ENCODE peak calls at places on chromosome 21, in seven cellular contexts. One of them, this sample, is unnamed.
A peak's percentile ranks its signal among the peaks of the same experiment; 100 is the strongest.

GRCh38 chr21:29697555-29698193 is 242.1 kb downstream of the GRIK1 start:
- DNase-seq in A549: no peak
- DNase-seq in transverse colon: no peak
- DNase-seq in Calu3: no peak
- DNase-seq in cardiac fibroblast: peak; percentile 64
- DNase-seq in GM20000: peak; percentile 35
- DNase-seq in choroid plexus epithelial cell: peak; percentile 37
- DNase-seq in this sample: no peak

GRCh38 chr21:43299441-43300277 is 127.3 kb downstream of the SIK1 start:
- DNase-seq in transverse colon: no peak
- DNase-seq in GM20000: no peak
- DNase-seq in Calu3: no peak
- DNase-seq in choroid plexus epithelial cell: no peak
- DNase-seq in A549: no peak
- DNase-seq in cardiac fibroblast: no peak
- DNase-seq in this sample: no peak

GRCh38 chr21:46150491-46151121 is 4.8 kb downstream of the FTCD start:
- DNase-seq in cardiac fibroblast: no peak
- DNase-seq in Calu3: no peak
- DNase-seq in A549: no peak
- DNase-seq in GM20000: no peak
- DNase-seq in choroid plexus epithelial cell: no peak
- DNase-seq in transverse colon: peak; percentile 6
- DNase-seq in this sample: no peak

GRCh38 chr21:14744368-14744767 is 198.3 kb upstream of the SAMSN1 start:
- DNase-seq in choroid plexus epithelial cell: no peak
- DNase-seq in GM20000: no peak
- DNase-seq in transverse colon: no peak
- DNase-seq in Calu3: no peak
- DNase-seq in A549: no peak
- DNase-seq in cardiac fibroblast: no peak
- DNase-seq in this sample: no peak

GRCh38 chr21:43289966-43290365 is 121.2 kb downstream of the CRYAA start:
- DNase-seq in choroid plexus epithelial cell: no peak
- DNase-seq in GM20000: no peak
- DNase-seq in cardiac fibroblast: no peak
- DNase-seq in A549: no peak
- DNase-seq in Calu3: no peak
- DNase-seq in transverse colon: no peak
- DNase-seq in this sample: no peak

GRCh38 chr21:31457675-31458074 is 113.6 kb upstream of the TIAM1 start:
- DNase-seq in GM20000: no peak
- DNase-seq in A549: peak; percentile 1
- DNase-seq in choroid plexus epithelial cell: no peak
- DNase-seq in transverse colon: no peak
- DNase-seq in Calu3: no peak
- DNase-seq in cardiac fibroblast: no peak
- DNase-seq in this sample: no peak

GRCh38 chr21:25898671-25899070 is 163.9 kb downstream of the GABPA start:
- DNase-seq in transverse colon: no peak
- DNase-seq in cardiac fibroblast: peak; percentile 49
- DNase-seq in GM20000: no peak
- DNase-seq in A549: no peak
- DNase-seq in Calu3: no peak
- DNase-seq in choroid plexus epithelial cell: peak; percentile 19
- DNase-seq in this sample: no peak

GRCh38 chr21:37087188-37087587 is 14.1 kb downstream of the TTC3 start:
- DNase-seq in GM20000: no peak
- DNase-seq in choroid plexus epithelial cell: peak; percentile 84
- DNase-seq in A549: peak; percentile 66
- DNase-seq in cardiac fibroblast: peak; percentile 82
- DNase-seq in transverse colon: no peak
- DNase-seq in Calu3: peak; percentile 10
- DNase-seq in this sample: no peak

GRCh38 chr21:34836103-34836932 is 167.5 kb downstream of the CLIC6 start:
- DNase-seq in A549: peak; percentile 94
- DNase-seq in cardiac fibroblast: peak; percentile 100
- DNase-seq in choroid plexus epithelial cell: peak; percentile 100
- DNase-seq in transverse colon: peak; percentile 46
- DNase-seq in Calu3: peak; percentile 74
- DNase-seq in GM20000: no peak
- DNase-seq in this sample: no peak

GRCh38 chr21:32965281-32965680 is 60.5 kb upstream of the OLIG2 start:
- DNase-seq in transverse colon: no peak
- DNase-seq in choroid plexus epithelial cell: no peak
- DNase-seq in cardiac fibroblast: no peak
- DNase-seq in GM20000: no peak
- DNase-seq in Calu3: no peak
- DNase-seq in A549: no peak
- DNase-seq in this sample: no peak

GRCh38 chr21:15616864-15617574 is 112.8 kb upstream of the USP25 start:
- DNase-seq in transverse colon: no peak
- DNase-seq in choroid plexus epithelial cell: peak; percentile 58
- DNase-seq in GM20000: no peak
- DNase-seq in Calu3: no peak
- DNase-seq in cardiac fibroblast: peak; percentile 68
- DNase-seq in A549: no peak
- DNase-seq in this sample: no peak

GRCh38 chr21:34074283-34075098 is 1.1 kb downstream of the MRPS6 start:
- DNase-seq in transverse colon: no peak
- DNase-seq in Calu3: no peak
- DNase-seq in GM20000: no peak
- DNase-seq in A549: no peak
- DNase-seq in choroid plexus epithelial cell: no peak
- DNase-seq in cardiac fibroblast: peak; percentile 40
- DNase-seq in this sample: no peak

GRCh38 chr21:34807881-34808568 is 139.2 kb downstream of the CLIC6 start:
- DNase-seq in cardiac fibroblast: peak; percentile 98
- DNase-seq in choroid plexus epithelial cell: peak; percentile 96
- DNase-seq in GM20000: no peak
- DNase-seq in Calu3: peak; percentile 63
- DNase-seq in A549: peak; percentile 70
- DNase-seq in transverse colon: no peak
- DNase-seq in this sample: peak; percentile 94

GRCh38 chr21:41231060-41231459 is 63.1 kb downstream of the BACE2 start:
- DNase-seq in GM20000: no peak
- DNase-seq in A549: no peak
- DNase-seq in Calu3: no peak
- DNase-seq in transverse colon: no peak
- DNase-seq in cardiac fibroblast: no peak
- DNase-seq in choroid plexus epithelial cell: no peak
- DNase-seq in this sample: no peak

GRCh38 chr21:34517491-34518245 is 5.7 kb upstream of the KCNE1 start:
- DNase-seq in GM20000: no peak
- DNase-seq in Calu3: no peak
- DNase-seq in cardiac fibroblast: no peak
- DNase-seq in transverse colon: no peak
- DNase-seq in A549: peak; percentile 16
- DNase-seq in choroid plexus epithelial cell: peak; percentile 68
- DNase-seq in this sample: no peak

GRCh38 chr21:43734830-43735229 is 15.9 kb downstream of the PDXK start:
- DNase-seq in GM20000: no peak
- DNase-seq in Calu3: no peak
- DNase-seq in A549: no peak
- DNase-seq in transverse colon: no peak
- DNase-seq in choroid plexus epithelial cell: peak; percentile 69
- DNase-seq in cardiac fibroblast: no peak
- DNase-seq in this sample: no peak

GRCh38 chr21:37237764-37238163 is 29.4 kb downstream of the VPS26C start:
- DNase-seq in cardiac fibroblast: no peak
- DNase-seq in GM20000: no peak
- DNase-seq in choroid plexus epithelial cell: no peak
- DNase-seq in transverse colon: no peak
- DNase-seq in Calu3: no peak
- DNase-seq in A549: no peak
- DNase-seq in this sample: no peak

GRCh38 chr21:45829566-45830147 is 151.9 kb upstream of the COL6A1 start:
- DNase-seq in A549: no peak
- DNase-seq in choroid plexus epithelial cell: no peak
- DNase-seq in GM20000: no peak
- DNase-seq in Calu3: no peak
- DNase-seq in transverse colon: no peak
- DNase-seq in cardiac fibroblast: no peak
- DNase-seq in this sample: no peak

GRCh38 chr21:15023782-15024181 is 41.0 kb downstream of the NRIP1 start:
- DNase-seq in cardiac fibroblast: no peak
- DNase-seq in transverse colon: no peak
- DNase-seq in choroid plexus epithelial cell: peak; percentile 47
- DNase-seq in GM20000: no peak
- DNase-seq in A549: no peak
- DNase-seq in Calu3: no peak
- DNase-seq in this sample: no peak

GRCh38 chr21:25639167-25639921 is at the start of gene JAM2:
- DNase-seq in Calu3: no peak
- DNase-seq in cardiac fibroblast: no peak
- DNase-seq in choroid plexus epithelial cell: peak; percentile 23
- DNase-seq in GM20000: peak; percentile 86
- DNase-seq in transverse colon: peak; percentile 33
- DNase-seq in A549: peak; percentile 15
- DNase-seq in this sample: no peak

GRCh38 chr21:31665397-31665796 is 5.9 kb downstream of the SOD1 start:
- DNase-seq in GM20000: no peak
- DNase-seq in choroid plexus epithelial cell: peak; percentile 73
- DNase-seq in A549: peak; percentile 23
- DNase-seq in transverse colon: no peak
- DNase-seq in Calu3: no peak
- DNase-seq in cardiac fibroblast: peak; percentile 15
- DNase-seq in this sample: no peak

GRCh38 chr21:31293986-31294385 is 50.1 kb downstream of the TIAM1 start:
- DNase-seq in A549: peak; percentile 13
- DNase-seq in choroid plexus epithelial cell: peak; percentile 96
- DNase-seq in cardiac fibroblast: peak; percentile 93
- DNase-seq in transverse colon: no peak
- DNase-seq in GM20000: no peak
- DNase-seq in Calu3: peak; percentile 46
- DNase-seq in this sample: peak; percentile 82

GRCh38 chr21:15060776-15061175 is 4.0 kb downstream of the NRIP1 start:
- DNase-seq in cardiac fibroblast: peak; percentile 34
- DNase-seq in GM20000: no peak
- DNase-seq in Calu3: no peak
- DNase-seq in choroid plexus epithelial cell: peak; percentile 54
- DNase-seq in A549: no peak
- DNase-seq in transverse colon: no peak
- DNase-seq in this sample: no peak

GRCh38 chr21:36927718-36928117 is 38.8 kb downstream of the HLCS start:
- DNase-seq in GM20000: peak; percentile 79
- DNase-seq in Calu3: peak; percentile 78
- DNase-seq in A549: peak; percentile 86
- DNase-seq in cardiac fibroblast: peak; percentile 89
- DNase-seq in transverse colon: peak; percentile 87
- DNase-seq in choroid plexus epithelial cell: peak; percentile 89
- DNase-seq in this sample: no peak

GRCh38 chr21:16634522-16634914 is 878.3 kb upstream of the CXADR start:
- DNase-seq in A549: no peak
- DNase-seq in cardiac fibroblast: no peak
- DNase-seq in transverse colon: no peak
- DNase-seq in choroid plexus epithelial cell: no peak
- DNase-seq in Calu3: no peak
- DNase-seq in GM20000: no peak
- DNase-seq in this sample: no peak

GRCh38 chr21:16633851-16634521 is 878.9 kb upstream of the CXADR start:
- DNase-seq in GM20000: no peak
- DNase-seq in Calu3: no peak
- DNase-seq in choroid plexus epithelial cell: peak; percentile 41
- DNase-seq in transverse colon: no peak
- DNase-seq in cardiac fibroblast: peak; percentile 10
- DNase-seq in A549: no peak
- DNase-seq in this sample: no peak
- TF ChIP-seq CTCF in GM20000: no peak
- TF ChIP-seq CTCF in Calu3: no peak
- TF ChIP-seq CTCF in choroid plexus epithelial cell: no peak
- TF ChIP-seq CTCF in transverse colon: no peak
- TF ChIP-seq CTCF in cardiac fibroblast: no peak
- TF ChIP-seq CTCF in A549: no peak
- TF ChIP-seq CTCF in this sample: no peak

GRCh38 chr21:42258885-42259407 is 40.0 kb downstream of the ABCG1 start:
- DNase-seq in GM20000: no peak
- DNase-seq in transverse colon: no peak
- DNase-seq in Calu3: no peak
- DNase-seq in A549: no peak
- DNase-seq in cardiac fibroblast: no peak
- DNase-seq in choroid plexus epithelial cell: no peak
- DNase-seq in this sample: no peak
- TF ChIP-seq CTCF in GM20000: no peak
- TF ChIP-seq CTCF in transverse colon: no peak
- TF ChIP-seq CTCF in Calu3: no peak
- TF ChIP-seq CTCF in A549: no peak
- TF ChIP-seq CTCF in cardiac fibroblast: no peak
- TF ChIP-seq CTCF in choroid plexus epithelial cell: no peak
- TF ChIP-seq CTCF in this sample: no peak

DNA sequence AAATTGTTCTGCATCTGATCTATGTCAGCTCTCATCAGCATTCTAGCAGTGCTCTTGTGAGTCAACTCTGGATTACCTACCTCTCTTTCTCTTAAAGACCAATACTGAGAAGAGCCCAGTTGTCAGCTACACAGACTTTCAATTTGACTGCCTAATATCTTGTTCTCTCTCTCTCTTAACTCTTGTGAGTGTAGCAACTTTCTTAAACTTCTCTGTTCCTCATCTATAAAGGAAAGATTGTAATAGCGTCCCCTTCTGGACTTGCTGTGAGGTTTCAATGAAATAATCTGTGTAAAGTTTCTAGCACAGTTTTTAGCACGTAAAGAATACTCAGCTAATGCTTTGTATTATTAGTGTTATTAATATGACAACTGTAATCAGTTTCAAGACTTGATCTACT is 499.3 kb upstream of the ADAMTS5 start:
- DNase-seq in transverse colon: no peak
- DNase-seq in Calu3: no peak
- DNase-seq in A549: no peak
- DNase-seq in cardiac fibroblast: peak; percentile 21
- DNase-seq in GM20000: no peak
- DNase-seq in choroid plexus epithelial cell: peak; percentile 24
- DNase-seq in this sample: no peak
- TF ChIP-seq CTCF in transverse colon: no peak
- TF ChIP-seq CTCF in Calu3: no peak
- TF ChIP-seq CTCF in A549: no peak
- TF ChIP-seq CTCF in cardiac fibroblast: peak; percentile 21
- TF ChIP-seq CTCF in GM20000: no peak
- TF ChIP-seq CTCF in choroid plexus epithelial cell: peak; percentile 33
- TF ChIP-seq CTCF in this sample: peak; percentile 34

GRCh38 chr21:38355353-38355752 is 98.6 kb downstream of the KCNJ15 start:
- DNase-seq in GM20000: no peak
- DNase-seq in cardiac fibroblast: no peak
- DNase-seq in choroid plexus epithelial cell: no peak
- DNase-seq in Calu3: no peak
- DNase-seq in transverse colon: no peak
- DNase-seq in A549: no peak
- DNase-seq in this sample: no peak

GRCh38 chr21:38355992-38356781 is 99.4 kb downstream of the KCNJ15 start:
- DNase-seq in transverse colon: peak; percentile 82
- DNase-seq in choroid plexus epithelial cell: peak; percentile 76
- DNase-seq in A549: peak; percentile 66
- DNase-seq in GM20000: peak; percentile 81
- DNase-seq in cardiac fibroblast: peak; percentile 78
- DNase-seq in Calu3: peak; percentile 79
- DNase-seq in this sample: no peak

GRCh38 chr21:38358098-38358497 is 101.3 kb downstream of the KCNJ15 start:
- DNase-seq in choroid plexus epithelial cell: no peak
- DNase-seq in cardiac fibroblast: no peak
- DNase-seq in A549: no peak
- DNase-seq in transverse colon: no peak
- DNase-seq in Calu3: no peak
- DNase-seq in GM20000: no peak
- DNase-seq in this sample: no peak

GRCh38 chr21:38358666-38359065 is 101.9 kb downstream of the KCNJ15 start:
- DNase-seq in Calu3: no peak
- DNase-seq in A549: no peak
- DNase-seq in cardiac fibroblast: no peak
- DNase-seq in transverse colon: no peak
- DNase-seq in choroid plexus epithelial cell: no peak
- DNase-seq in GM20000: no peak
- DNase-seq in this sample: no peak

GRCh38 chr21:38356898-38357297 is 100.1 kb downstream of the KCNJ15 start:
- DNase-seq in A549: no peak
- DNase-seq in choroid plexus epithelial cell: no peak
- DNase-seq in GM20000: no peak
- DNase-seq in transverse colon: no peak
- DNase-seq in cardiac fibroblast: no peak
- DNase-seq in Calu3: no peak
- DNase-seq in this sample: no peak
- TF ChIP-seq CTCF in A549: no peak
- TF ChIP-seq CTCF in choroid plexus epithelial cell: no peak
- TF ChIP-seq CTCF in GM20000: no peak
- TF ChIP-seq CTCF in transverse colon: no peak
- TF ChIP-seq CTCF in cardiac fibroblast: no peak
- TF ChIP-seq CTCF in Calu3: no peak
- TF ChIP-seq CTCF in this sample: no peak

This sample was measured in epithelial cell of proximal tubule.